ENCODE peak calls at places on chromosomes 4 and X, in nine cellular contexts. C is M059J; B is thyroid gland; V is H4; N is stimulated activated CD4-positive, alpha-beta T cell treated with anti-CD3 and anti-CD28 coated beads, Interleukin-1b, Interleukin-23, amount 100 ng/mL, for 24 hours; Z is HTR-8/SVneo; I is naive thymus-derived CD4-positive, alpha-beta T cell; A is ascending aorta; U is EL. S is an unnamed sample.

GRCh38 chr4:95572304-95572991 is 23.7 kb upstream of the UNC5C start:
- DNase-seq in V (peak; percentile 64), N (no peak), I (no peak), B (peak; percentile 95), A (no peak), Z (no peak), U (no peak), C (peak; percentile 42), S (no peak)

GRCh38 chr4:138938371-138938699 is 77.2 kb upstream of the NOCT start:
- DNase-seq in C (peak; percentile 59), U (peak; percentile 55), N (no peak), B (no peak), V (peak; percentile 27), I (no peak), Z (peak; percentile 54), A (no peak), S (no peak)

GRCh38 chr4:67933755-67934154 is 29.5 kb downstream of the TMPRSS11A start:
- DNase-seq in B (no peak), U (no peak), C (peak; percentile 24), V (no peak), I (no peak), N (no peak), A (no peak), Z (no peak), S (no peak)

GRCh38 chrX:12991575-12991974 is 16.7 kb downstream of the TMSB4X start:
- DNase-seq in V (no peak), A (no peak), Z (no peak), B (no peak), N (no peak), I (no peak), C (no peak), U (no peak), S (no peak)

GRCh38 chr4:48360966-48361470 is 19.7 kb downstream of the SLAIN2 start:
- DNase-seq in V (no peak), B (no peak), Z (no peak), C (peak; percentile 13), I (no peak), A (no peak), U (peak; percentile 10), N (no peak), S (no peak)

GRCh38 chrX:12249997-12250396 is 111.7 kb downstream of the FRMPD4 start:
- DNase-seq in C (peak; percentile 27), U (no peak), V (no peak), I (no peak), B (no peak), A (no peak), Z (no peak), N (no peak), S (no peak)

GRCh38 chr4:38856524-38857337 is at the start of gene TLR6:
- DNase-seq in C (peak; percentile 79), N (peak; percentile 25), V (peak; percentile 86), U (peak; percentile 61), I (peak; percentile 85), A (no peak), B (peak; percentile 52), Z (peak; percentile 48), S (no peak)

GRCh38 chr4:128286474-128287158 is 997 bp downstream of the PGRMC2 start:
- DNase-seq in B (peak; percentile 24), Z (peak; percentile 46), I (peak; percentile 63), V (peak; percentile 25), A (no peak), C (peak; percentile 53), U (peak; percentile 56), N (no peak), S (no peak)

GRCh38 chr4:26073886-26074560 is 160.0 kb downstream of the SMIM20 start:
- DNase-seq in I (no peak), U (no peak), N (no peak), V (no peak), B (no peak), C (no peak), A (no peak), Z (no peak), S (no peak)

GRCh38 chr4:108611360-108611759 is 9.0 kb upstream of the RPL34 start:
- DNase-seq in B (no peak), Z (no peak), C (no peak), U (peak; percentile 23), A (no peak), V (no peak), N (no peak), I (no peak), S (no peak)

GRCh38 chrX:104833401-104833800 is 267.4 kb downstream of the IL1RAPL2 start:
- DNase-seq in Z (no peak), A (no peak), C (no peak), B (no peak), V (peak; percentile 4), I (no peak), N (no peak), U (no peak), S (no peak)

GRCh38 chrX:153828308-153828707 is 2.0 kb downstream of the PDZD4 start:
- DNase-seq in N (no peak), U (no peak), V (no peak), Z (no peak), C (no peak), A (no peak), B (no peak), I (no peak), S (no peak)

GRCh38 chr4:78512357-78512920 is 39.1 kb upstream of the ANXA3 start:
- DNase-seq in U (no peak), N (no peak), C (no peak), A (no peak), V (no peak), Z (no peak), B (peak; percentile 36), I (no peak), S (no peak)

GRCh38 chr4:108048157-108048556 is 58.5 kb downstream of the HADH start:
- DNase-seq in B (no peak), Z (no peak), A (no peak), N (no peak), U (no peak), C (no peak), V (no peak), I (no peak), S (no peak)

GRCh38 chr4:533318-534100 is 34.5 kb downstream of the PIGG start:
- DNase-seq in C (no peak), U (no peak), B (no peak), A (no peak), Z (no peak), I (no peak), V (no peak), N (no peak), S (no peak)

GRCh38 chr4:125313989-125314602 is 659 bp upstream of the FAT4 start:
- DNase-seq in V (peak; percentile 19), U (peak; percentile 9), Z (no peak), B (no peak), A (no peak), I (no peak), N (no peak), C (no peak), S (no peak)

GRCh38 chr4:133498149-133498548 is 349.1 kb downstream of the PCDH10 start:
- DNase-seq in N (no peak), I (no peak), C (peak; percentile 41), A (no peak), B (no peak), Z (no peak), V (no peak), U (peak; percentile 27), S (no peak)

GRCh38 chr4:159097785-159098184 is 5.1 kb upstream of the RAPGEF2 start:
- DNase-seq in C (no peak), U (no peak), N (no peak), V (no peak), A (no peak), Z (no peak), I (no peak), B (no peak), S (no peak)

GRCh38 chr4:78331186-78331585 is 220.4 kb upstream of the ANXA3 start:
- DNase-seq in V (no peak), I (no peak), N (no peak), C (no peak), U (no peak), Z (no peak), B (no peak), A (no peak), S (no peak)

GRCh38 chrX:13933851-13934250 is 95.8 kb downstream of the GEMIN8 start:
- DNase-seq in A (no peak), B (no peak), C (peak; percentile 8), I (no peak), Z (no peak), V (peak; percentile 25), N (no peak), U (no peak), S (no peak)

GRCh38 chr4:20883231-20883630 is 183.0 kb downstream of the PACRGL start:
- DNase-seq in U (no peak), B (no peak), I (no peak), C (no peak), V (no peak), N (no peak), Z (no peak), A (no peak), S (no peak)

GRCh38 chr4:140326395-140326993 is 47.0 kb upstream of the SCOC start:
- DNase-seq in I (no peak), B (peak; percentile 22), V (peak; percentile 29), C (peak; percentile 53), Z (peak; percentile 43), N (no peak), A (no peak), U (peak; percentile 55), S (peak; percentile 29)

GRCh38 chr4:151822331-151822730 is 61.5 kb upstream of the GATB start:
- DNase-seq in I (no peak), C (no peak), A (no peak), B (no peak), U (peak; percentile 30), Z (no peak), V (no peak), N (no peak), S (no peak)

GRCh38 chr4:168593399-168593798 is 96.5 kb downstream of the PALLD start:
- DNase-seq in B (no peak), N (no peak), V (no peak), Z (no peak), A (no peak), C (peak; percentile 20), U (no peak), I (no peak), S (no peak)

GRCh38 chr4:15598644-15599043 is 56.5 kb downstream of the FBXL5 start:
- DNase-seq in N (no peak), I (no peak), C (no peak), A (no peak), U (peak; percentile 29), Z (no peak), V (no peak), B (no peak), S (no peak)

GRCh38 chr4:150248181-150248580 is 169.9 kb downstream of the DCLK2 start:
- DNase-seq in V (peak; percentile 55), Z (no peak), B (no peak), N (no peak), A (no peak), C (peak; percentile 80), U (no peak), I (no peak), S (no peak)

GRCh38 chrX:49187028-49187394 is 838 bp upstream of the PRICKLE3 start:
- DNase-seq in C (no peak), V (no peak), U (no peak), A (no peak), Z (no peak), I (no peak), N (no peak), B (peak; percentile 25), S (no peak)

GRCh38 chr4:6591781-6592180 is 16.8 kb downstream of the MAN2B2 start:
- DNase-seq in I (no peak), N (no peak), Z (no peak), C (no peak), U (no peak), B (no peak), V (no peak), A (no peak), S (no peak)

GRCh38 chr4:148330724-148331123 is 111.5 kb downstream of the NR3C2 start:
- DNase-seq in I (no peak), A (no peak), C (no peak), U (no peak), V (no peak), Z (no peak), B (no peak), N (no peak), S (no peak)

GRCh38 chr4:148831945-148832344 is 389.7 kb upstream of the NR3C2 start:
- DNase-seq in B (no peak), C (peak; percentile 84), A (no peak), I (no peak), V (peak; percentile 48), U (peak; percentile 68), Z (peak; percentile 48), N (no peak), S (no peak)

GRCh38 chr4:88522702-88523324 is 763 bp downstream of the PYURF start:
- DNase-seq in N (no peak), U (peak; percentile 49), Z (no peak), C (peak; percentile 29), I (peak; percentile 22), A (no peak), V (no peak), B (peak; percentile 30), S (no peak)

S was measured in D721Med.